ENCODE peak calls at places on chromosome X, in seven cellular contexts. N, F, G, Z, P, C and T are unnamed samples.

GRCh38 chrX:81280148-81280547 is 78.2 kb downstream of the SH3BGRL start:
- DNase-seq in P (no peak), Z (no peak), G (no peak), F (no peak), N (no peak), C (no peak), T (no peak)

GRCh38 chrX:104684077-104684476 is 118.1 kb downstream of the IL1RAPL2 start:
- DNase-seq in Z (no peak), P (no peak), F (no peak), C (no peak), G (no peak), N (no peak), T (no peak)

GRCh38 chrX:41148553-41148952 is 63.3 kb downstream of the USP9X start:
- DNase-seq in C (peak), G (no peak), P (no peak), F (no peak), Z (no peak), N (no peak), T (no peak)

GRCh38 chrX:153968754-153969124 is 2.9 kb downstream of the HCFC1 start:
- DNase-seq in F (no peak), N (no peak), G (peak), P (no peak), Z (peak), C (no peak), T (no peak)

GRCh38 chrX:41686788-41687187 is 2.0 kb upstream of the GPR34 start:
- DNase-seq in G (no peak), Z (no peak), N (no peak), F (no peak), P (no peak), C (no peak), T (no peak)

GRCh38 chrX:30521440-30522182 is 56.0 kb downstream of the TASL start:
- DNase-seq in G (no peak), C (peak), F (no peak), P (no peak), N (no peak), Z (no peak), T (no peak)

GRCh38 chrX:17009856-17010650 is 63.6 kb downstream of the REPS2 start:
- DNase-seq in N (no peak), P (no peak), Z (no peak), G (no peak), C (no peak), F (no peak), T (no peak)

GRCh38 chrX:116298956-116299355 is 128.4 kb downstream of the AGTR2 start:
- DNase-seq in F (no peak), Z (no peak), N (no peak), G (no peak), C (no peak), P (no peak), T (no peak)

GRCh38 chrX:9326369-9326768 is 138.5 kb upstream of the TBL1X start:
- DNase-seq in N (no peak), P (no peak), G (no peak), F (no peak), Z (no peak), C (no peak), T (no peak)

GRCh38 chrX:74505437-74505836 is 84.1 kb downstream of the SLC16A2 start:
- DNase-seq in C (no peak), F (no peak), Z (no peak), P (no peak), N (no peak), G (no peak), T (no peak)

GRCh38 chrX:154294791-154295580 is at the start of gene TEX28:
- DNase-seq in N (no peak), P (no peak), Z (no peak), G (no peak), C (no peak), F (no peak), T (no peak)

GRCh38 chrX:133364201-133364600 is 51.1 kb downstream of the GPC4 start:
- DNase-seq in N (no peak), F (no peak), P (no peak), G (no peak), C (no peak), Z (no peak), T (no peak)

GRCh38 chrX:103513476-103514108 is 5.7 kb downstream of the RAB40A start:
- DNase-seq in F (no peak), G (no peak), Z (no peak), N (no peak), P (no peak), C (peak), T (no peak)

GRCh38 chrX:110836982-110837381 is 41.4 kb upstream of the CHRDL1 start:
- DNase-seq in N (no peak), C (no peak), Z (no peak), F (no peak), P (no peak), G (no peak), T (no peak)

GRCh38 chrX:124736553-124737240 is 390.3 kb downstream of the SH2D1A start:
- DNase-seq in Z (peak), N (no peak), C (no peak), P (no peak), F (no peak), G (peak), T (peak)

GRCh38 chrX:84932814-84933213 is 70.9 kb upstream of the APOOL start:
- DNase-seq in N (no peak), G (no peak), F (no peak), C (no peak), Z (no peak), P (no peak), T (no peak)

GRCh38 chrX:63250253-63250868 is 100.8 kb downstream of the SPIN4 start:
- DNase-seq in P (no peak), F (no peak), Z (peak), N (no peak), C (peak), G (peak), T (no peak)

GRCh38 chrX:140525448-140525847 is 20.6 kb upstream of the SOX3 start:
- DNase-seq in F (no peak), P (no peak), Z (no peak), C (peak), N (no peak), G (no peak), T (no peak)

GRCh38 chrX:46967547-46967946 is 55.3 kb downstream of the JADE3 start:
- DNase-seq in P (no peak), Z (no peak), C (no peak), G (no peak), N (no peak), F (no peak), T (no peak)

GRCh38 chrX:153637121-153638040 is 9.6 kb upstream of the DUSP9 start:
- DNase-seq in Z (no peak), P (no peak), C (no peak), G (no peak), N (no peak), F (no peak), T (no peak)

GRCh38 chrX:51837451-51837850 is 56.0 kb upstream of the MAGED1 start:
- DNase-seq in N (no peak), P (no peak), C (no peak), F (no peak), G (no peak), Z (no peak), T (no peak)

GRCh38 chrX:134907302-134907701 is 83.5 kb upstream of the SMIM10 start:
- DNase-seq in G (no peak), P (no peak), Z (no peak), C (no peak), F (no peak), N (no peak), T (no peak)

GRCh38 chrX:54785901-54786300 is 12.2 kb downstream of the ITIH6 start:
- DNase-seq in P (no peak), Z (no peak), F (no peak), N (no peak), G (no peak), C (peak), T (no peak)

GRCh38 chrX:136879001-136879667 is 1.4 kb downstream of the RBMX start:
- DNase-seq in N (no peak), P (no peak), C (no peak), G (no peak), Z (no peak), F (no peak), T (no peak)

GRCh38 chrX:53294024-53294648 is 12.8 kb upstream of the IQSEC2 start:
- DNase-seq in N (no peak), Z (no peak), G (no peak), C (no peak), F (no peak), P (no peak), T (no peak)

GRCh38 chrX:125203379-125203736 is 116.3 kb upstream of the TEX13C start:
- DNase-seq in C (no peak), N (peak), P (no peak), G (no peak), F (no peak), Z (no peak), T (no peak)

GRCh38 chrX:17634542-17635207 is 102.6 kb upstream of the SCML1 start:
- DNase-seq in Z (no peak), P (no peak), F (no peak), G (no peak), N (peak), C (no peak), T (no peak)

GRCh38 chrX:9855536-9856320 is 69.5 kb downstream of the SHROOM2 start:
- DNase-seq in N (no peak), G (no peak), F (no peak), C (no peak), P (no peak), Z (no peak), T (no peak)

GRCh38 chrX:110125435-110125834 is 122.5 kb downstream of the TMEM164 start:
- DNase-seq in Z (no peak), N (no peak), P (no peak), G (no peak), C (no peak), F (no peak), T (no peak)

GRCh38 chrX:23118890-23119527 is 119.2 kb downstream of the DDX53 start:
- DNase-seq in P (no peak), G (no peak), C (peak), F (no peak), Z (no peak), N (peak), T (no peak)

GRCh38 chrX:2889045-2889605 is 40.0 kb downstream of the ARSD start:
- DNase-seq in F (no peak), P (no peak), Z (no peak), C (no peak), G (no peak), N (no peak), T (no peak)

GRCh38 chrX:41472231-41472815 is 25.2 kb downstream of the NYX start:
- DNase-seq in C (no peak), P (no peak), F (no peak), N (no peak), G (no peak), Z (no peak), T (no peak)

GRCh38 chrX:106726485-106727437 is at the start of gene RNF128:
- DNase-seq in Z (peak), P (no peak), C (peak), G (no peak), N (no peak), F (peak), T (peak)

GRCh38 chrX:14476169-14476568 is 53.2 kb upstream of the GLRA2 start:
- DNase-seq in C (no peak), Z (no peak), P (no peak), G (no peak), F (no peak), N (no peak), T (no peak)